ENCODE peak calls at places on chromosomes 12 and 14, in ten cellular contexts. T is T-cell; R is hypothalamus; Q is pancreas; C is H1; V is stimulated activated naive B cell treated with anti-CD40 and anti-IgM and Interleukin-4, amounts not matched to agents 10 μg/mL and 1 μg/mL and 100 μg/mL, for 72 hours; B is tibial artery; A is CD4-positive, alpha-beta memory T cell; O is DMS153; G is stimulated activated CD8-positive, alpha-beta memory T cell treated with anti-CD3 and anti-CD28 coated beads, Interleukin-7, amount 100 ng/mL, for 1 hour. S is an unnamed sample.

GRCh38 chr12:48388430-48388829 is 37.7 kb upstream of the ZNF641 start:
- DNase-seq in Q (no peak), R (no peak), O (no peak), C (no peak), V (no peak), B (no peak), A (no peak), T (no peak), G (no peak), S (no peak)

GRCh38 chr12:116399055-116399454 is 121.6 kb upstream of the MED13L start:
- DNase-seq in V (no peak), A (no peak), T (no peak), R (no peak), B (no peak), Q (no peak), O (no peak), G (no peak), C (no peak), S (no peak)

GRCh38 chr12:5872745-5873144 is 72.3 kb downstream of the ANO2 start:
- DNase-seq in Q (no peak), G (no peak), A (no peak), C (no peak), R (no peak), T (no peak), O (no peak), B (no peak), V (no peak), S (no peak)

GRCh38 chr12:107929436-107929835 is 154.9 kb downstream of the ASCL4 start:
- DNase-seq in V (no peak), O (no peak), T (no peak), A (no peak), Q (no peak), G (no peak), C (no peak), R (no peak), B (no peak), S (peak)

GRCh38 chr14:72952171-72952570 is 25.9 kb downstream of the DCAF4 start:
- DNase-seq in C (no peak), G (no peak), V (no peak), Q (no peak), T (no peak), R (no peak), B (no peak), O (no peak), A (no peak), S (no peak)

GRCh38 chr14:50955373-50956043 is 11.2 kb upstream of the PYGL start:
- DNase-seq in C (no peak), B (peak), A (no peak), G (no peak), T (no peak), V (no peak), Q (no peak), R (no peak), O (peak), S (peak)

GRCh38 chr12:87311206-87311605 is 718.0 kb downstream of the C12orf50 start:
- DNase-seq in Q (no peak), C (no peak), T (no peak), G (no peak), V (no peak), O (no peak), A (no peak), R (no peak), B (no peak), S (no peak)

GRCh38 chr12:128783129-128783574 is 40.6 kb downstream of the SLC15A4 start:
- DNase-seq in C (no peak), A (peak), Q (no peak), O (no peak), B (no peak), V (no peak), R (no peak), T (peak), G (no peak), S (no peak)

GRCh38 chr14:68941820-68942219 is 37.3 kb downstream of the ACTN1 start:
- DNase-seq in R (no peak), C (peak), G (no peak), A (no peak), V (no peak), T (no peak), B (peak), Q (peak), O (no peak), S (peak)

GRCh38 chr12:110888256-110888991 is 32.0 kb downstream of the MYL2 start:
- DNase-seq in B (no peak), G (no peak), Q (no peak), V (no peak), T (no peak), A (no peak), R (no peak), C (no peak), O (no peak), S (no peak)

GRCh38 chr12:117402363-117402762 is 40.9 kb upstream of the NOS1 start:
- DNase-seq in G (no peak), R (no peak), C (no peak), B (no peak), V (no peak), Q (no peak), O (no peak), T (no peak), A (no peak), S (no peak)

GRCh38 chr12:46944771-46945170 is 119.0 kb upstream of the SLC38A4 start:
- DNase-seq in T (no peak), A (no peak), O (no peak), G (no peak), B (no peak), R (no peak), Q (no peak), C (no peak), V (no peak), S (no peak)

GRCh38 chr14:84546236-84546635 is 983.7 kb upstream of the FLRT2 start:
- DNase-seq in R (no peak), G (no peak), A (no peak), V (no peak), C (no peak), Q (no peak), O (no peak), B (no peak), T (no peak), S (no peak)

GRCh38 chr14:85122690-85123089 is 407.3 kb upstream of the FLRT2 start:
- DNase-seq in Q (no peak), A (no peak), R (no peak), O (peak), B (no peak), G (no peak), V (no peak), T (no peak), C (no peak), S (peak)

GRCh38 chr14:101117543-101117942 is 214.0 kb upstream of the RTL1 start:
- DNase-seq in G (no peak), T (no peak), B (no peak), R (no peak), O (no peak), A (no peak), V (no peak), Q (no peak), C (no peak), S (no peak)

GRCh38 chr14:64060648-64061096 is 207.9 kb downstream of the SYNE2 start:
- DNase-seq in B (no peak), R (no peak), G (no peak), O (no peak), Q (no peak), A (no peak), C (peak), T (no peak), V (no peak), S (peak)

GRCh38 chr12:94171595-94171930 is 23.2 kb downstream of the PLXNC1 start:
- DNase-seq in R (no peak), A (no peak), T (no peak), O (no peak), G (no peak), V (no peak), B (no peak), Q (no peak), C (no peak), S (no peak)

S was measured in epithelial cell of esophagus.